ENCODE peak calls at places on chromosomes 11 and 22, in four cellular contexts. J, A, F and V are unnamed samples.

GRCh38 chr22:39456262-39457046 is at the start of gene MGAT3:
- DNase-seq in J (no peak), A (no peak), F (no peak), V (no peak)

GRCh38 chr22:24066260-24066659 is 55.2 kb downstream of the CABIN1 start:
- DNase-seq in F (no peak), A (no peak), J (no peak), V (peak)

GRCh38 chr11:126297004-126297403 is 6.9 kb upstream of the DCPS start:
- DNase-seq in A (no peak), J (no peak), F (no peak), V (no peak)

GRCh38 chr11:11782532-11783110 is 59.2 kb upstream of the USP47 start:
- DNase-seq in F (no peak), A (no peak), J (peak), V (no peak)

GRCh38 chr11:2213890-2214526 is 42.4 kb upstream of the TH start:
- DNase-seq in F (no peak), J (no peak), A (no peak), V (peak)

GRCh38 chr11:118843518-118843917 is 40.2 kb upstream of the CXCR5 start:
- DNase-seq in F (no peak), J (no peak), A (no peak), V (no peak)

GRCh38 chr11:74822187-74822586 is 73.5 kb downstream of the RNF169 start:
- DNase-seq in F (no peak), J (no peak), A (no peak), V (no peak)

GRCh38 chr11:1171985-1172728 is 14.4 kb downstream of the MUC5AC start:
- DNase-seq in F (no peak), J (no peak), A (no peak), V (peak)

GRCh38 chr11:69580529-69580928 is 60.4 kb upstream of the CCND1 start:
- DNase-seq in A (no peak), F (no peak), J (no peak), V (no peak)

GRCh38 chr11:3121931-3122774 is 43.0 kb downstream of the OSBPL5 start:
- DNase-seq in A (no peak), F (no peak), J (no peak), V (no peak)

GRCh38 chr22:47048123-47049077 is 285.9 kb downstream of the TBC1D22A start:
- DNase-seq in J (no peak), F (no peak), A (no peak), V (peak)

GRCh38 chr11:73760066-73760679 is 701 bp downstream of the RAB6A start:
- DNase-seq in J (peak), A (no peak), F (peak), V (peak)

GRCh38 chr22:32058656-32059280 is 15.7 kb downstream of the SLC5A1 start:
- DNase-seq in A (no peak), F (no peak), J (peak), V (no peak)

GRCh38 chr22:33188316-33188715 is 130.1 kb upstream of the SYN3 start:
- DNase-seq in F (no peak), A (no peak), J (peak), V (peak)

GRCh38 chr11:113979427-113979826 is 4.5 kb downstream of the HTR3A start:
- DNase-seq in A (no peak), F (no peak), J (no peak), V (no peak)

GRCh38 chr11:1300569-1301187 is 8.8 kb downstream of the TOLLIP start:
- DNase-seq in F (no peak), J (no peak), A (no peak), V (peak)

GRCh38 chr11:80860632-80861031 is 1419.8 kb upstream of the TENM4 start:
- DNase-seq in F (no peak), J (no peak), A (no peak), V (no peak)

GRCh38 chr22:41092847-41093371 is 517 bp downstream of the EP300 start:
- DNase-seq in F (peak), J (peak), A (no peak), V (peak)

GRCh38 chr22:46592390-46592872 is 27.8 kb upstream of the GRAMD4 start:
- DNase-seq in F (peak), A (no peak), J (no peak), V (peak)

GRCh38 chr11:72410956-72411355 is 23.4 kb downstream of the CLPB start:
- DNase-seq in F (no peak), J (no peak), A (no peak), V (no peak)

GRCh38 chr11:74018331-74019005 is 9.6 kb upstream of the UCP3 start:
- DNase-seq in A (no peak), F (peak), J (no peak), V (no peak)

GRCh38 chr11:83456075-83456474 is 169.9 kb upstream of the CCDC90B start:
- DNase-seq in F (no peak), J (peak), A (no peak), V (no peak)

GRCh38 chr22:47107431-47107830 is 345.0 kb downstream of the TBC1D22A start:
- DNase-seq in A (no peak), F (peak), J (no peak), V (peak)

GRCh38 chr11:11545285-11546275 is 76.2 kb downstream of the GALNT18 start:
- DNase-seq in A (no peak), J (peak), F (no peak), V (no peak)

GRCh38 chr11:131914299-131914902 is 544.0 kb downstream of the NTM start:
- DNase-seq in J (no peak), A (no peak), F (no peak), V (peak)

GRCh38 chr22:50226224-50227165 is 18.3 kb downstream of the TUBGCP6 start:
- DNase-seq in A (no peak), J (no peak), F (no peak), V (no peak)